ENCODE peak calls at places on chromosomes 2 and 18, in five cellular contexts. U is Right ventricle myocardium superior, J is GM12892, L is DMS153, I is spleen. R is an unnamed sample.

GRCh38 chr2:111250448-111251030 is 129.8 kb downstream of the BCL2L11 start:
- DNase-seq in L (no peak), U (no peak), J (no peak), I (no peak), R (no peak)

GRCh38 chr2:99643824-99644787 is 154.3 kb upstream of the REV1 start:
- DNase-seq in L (no peak), J (no peak), U (no peak), I (no peak), R (no peak)

GRCh38 chr18:61949946-61950345 is 57.1 kb upstream of the RNF152 start:
- DNase-seq in J (no peak), I (no peak), U (no peak), L (no peak), R (no peak)

GRCh38 chr2:144456680-144457079 is 63.2 kb downstream of the ZEB2 start:
- DNase-seq in I (no peak), L (no peak), U (no peak), J (no peak), R (no peak)

GRCh38 chr2:5520352-5520996 is 171.7 kb upstream of the SOX11 start:
- DNase-seq in L (no peak), J (no peak), U (peak; percentile 50), I (no peak), R (no peak)

GRCh38 chr2:11933854-11934253 is 187.4 kb downstream of the LPIN1 start:
- DNase-seq in J (no peak), U (no peak), I (no peak), L (no peak), R (no peak)

GRCh38 chr18:7174359-7175107 is 56.4 kb upstream of the LRRC30 start:
- DNase-seq in I (peak; percentile 72), J (no peak), U (no peak), L (no peak), R (no peak)

GRCh38 chr2:71801969-71802368 is 345.7 kb downstream of the CYP26B1 start:
- DNase-seq in L (no peak), U (peak; percentile 78), J (no peak), I (no peak), R (no peak)

R was measured in cardiac septum.